ENCODE peak calls at places on chromosomes 6 and 20, in ten cellular contexts. One of them, this sample, is unnamed.
A peak's percentile ranks its signal among the peaks of the same experiment; 100 is the strongest.

GRCh38 chr6:35728663-35729348 is 8.0 kb upstream of the ARMC12 start:
- DNase-seq in kidney: peak; percentile 84
- DNase-seq in HFF-Myc: no peak
- DNase-seq in PC-9: no peak
- DNase-seq in IMR-90: no peak
- DNase-seq in prostate gland: peak; percentile 92
- DNase-seq in fibroblast of pulmonary artery: no peak
- DNase-seq in esophagus squamous epithelium: no peak
- DNase-seq in cardiac muscle cell: no peak
- DNase-seq in neuronal stem cell: no peak
- DNase-seq in this sample: peak; percentile 85

GRCh38 chr6:9875605-9876353 is 539.1 kb downstream of the TFAP2A start:
- DNase-seq in IMR-90: peak; percentile 28
- DNase-seq in prostate gland: no peak
- DNase-seq in HFF-Myc: no peak
- DNase-seq in neuronal stem cell: no peak
- DNase-seq in kidney: no peak
- DNase-seq in fibroblast of pulmonary artery: peak; percentile 1
- DNase-seq in cardiac muscle cell: no peak
- DNase-seq in esophagus squamous epithelium: no peak
- DNase-seq in PC-9: no peak
- DNase-seq in this sample: no peak

GRCh38 chr20:61766921-61767610 is 298.6 kb downstream of the TAF4 start:
- DNase-seq in PC-9: peak; percentile 29
- DNase-seq in esophagus squamous epithelium: no peak
- DNase-seq in prostate gland: no peak
- DNase-seq in HFF-Myc: no peak
- DNase-seq in neuronal stem cell: no peak
- DNase-seq in fibroblast of pulmonary artery: no peak
- DNase-seq in IMR-90: no peak
- DNase-seq in kidney: no peak
- DNase-seq in cardiac muscle cell: no peak
- DNase-seq in this sample: no peak

GRCh38 chr6:91299544-91300491 is 712.9 kb upstream of the MAP3K7 start:
- DNase-seq in kidney: no peak
- DNase-seq in fibroblast of pulmonary artery: peak; percentile 1
- DNase-seq in cardiac muscle cell: peak; percentile 1
- DNase-seq in IMR-90: peak; percentile 73
- DNase-seq in neuronal stem cell: peak; percentile 51
- DNase-seq in HFF-Myc: no peak
- DNase-seq in PC-9: no peak
- DNase-seq in esophagus squamous epithelium: no peak
- DNase-seq in prostate gland: no peak
- DNase-seq in this sample: no peak

GRCh38 chr6:135993321-135993720 is 141.8 kb downstream of the PDE7B start:
- DNase-seq in neuronal stem cell: no peak
- DNase-seq in PC-9: no peak
- DNase-seq in fibroblast of pulmonary artery: no peak
- DNase-seq in IMR-90: no peak
- DNase-seq in cardiac muscle cell: no peak
- DNase-seq in esophagus squamous epithelium: no peak
- DNase-seq in prostate gland: no peak
- DNase-seq in HFF-Myc: no peak
- DNase-seq in kidney: no peak
- DNase-seq in this sample: peak; percentile 15

GRCh38 chr6:169046483-169047192 is 207.0 kb downstream of the THBS2 start:
- DNase-seq in HFF-Myc: no peak
- DNase-seq in neuronal stem cell: no peak
- DNase-seq in prostate gland: no peak
- DNase-seq in cardiac muscle cell: no peak
- DNase-seq in fibroblast of pulmonary artery: no peak
- DNase-seq in PC-9: no peak
- DNase-seq in esophagus squamous epithelium: no peak
- DNase-seq in kidney: peak; percentile 14
- DNase-seq in IMR-90: peak; percentile 56
- DNase-seq in this sample: no peak

GRCh38 chr6:132530293-132530974 is 7.6 kb upstream of the TAAR9 start:
- DNase-seq in HFF-Myc: peak; percentile 26
- DNase-seq in esophagus squamous epithelium: no peak
- DNase-seq in kidney: no peak
- DNase-seq in neuronal stem cell: peak; percentile 67
- DNase-seq in prostate gland: peak; percentile 34
- DNase-seq in IMR-90: peak; percentile 69
- DNase-seq in fibroblast of pulmonary artery: peak; percentile 78
- DNase-seq in cardiac muscle cell: peak; percentile 79
- DNase-seq in PC-9: peak; percentile 73
- DNase-seq in this sample: peak; percentile 82

GRCh38 chr6:69449887-69450286 is 346.9 kb downstream of the LMBRD1 start:
- DNase-seq in kidney: no peak
- DNase-seq in HFF-Myc: no peak
- DNase-seq in neuronal stem cell: no peak
- DNase-seq in fibroblast of pulmonary artery: no peak
- DNase-seq in PC-9: no peak
- DNase-seq in IMR-90: no peak
- DNase-seq in cardiac muscle cell: no peak
- DNase-seq in prostate gland: no peak
- DNase-seq in esophagus squamous epithelium: no peak
- DNase-seq in this sample: no peak

GRCh38 chr20:46648903-46649649 is 2.2 kb downstream of the SLC13A3 start:
- DNase-seq in fibroblast of pulmonary artery: no peak
- DNase-seq in HFF-Myc: no peak
- DNase-seq in IMR-90: no peak
- DNase-seq in neuronal stem cell: no peak
- DNase-seq in kidney: no peak
- DNase-seq in cardiac muscle cell: no peak
- DNase-seq in prostate gland: no peak
- DNase-seq in PC-9: no peak
- DNase-seq in esophagus squamous epithelium: no peak
- DNase-seq in this sample: peak; percentile 10

GRCh38 chr6:37210313-37210898 is 40.5 kb downstream of the PIM1 start:
- DNase-seq in IMR-90: peak; percentile 85
- DNase-seq in esophagus squamous epithelium: no peak
- DNase-seq in fibroblast of pulmonary artery: peak; percentile 91
- DNase-seq in neuronal stem cell: peak; percentile 84
- DNase-seq in prostate gland: peak; percentile 86
- DNase-seq in cardiac muscle cell: peak; percentile 90
- DNase-seq in kidney: no peak
- DNase-seq in HFF-Myc: peak; percentile 74
- DNase-seq in PC-9: peak; percentile 69
- DNase-seq in this sample: peak; percentile 80

GRCh38 chr6:14312497-14312896 is 194.9 kb downstream of the CD83 start:
- DNase-seq in fibroblast of pulmonary artery: no peak
- DNase-seq in neuronal stem cell: no peak
- DNase-seq in kidney: no peak
- DNase-seq in IMR-90: no peak
- DNase-seq in esophagus squamous epithelium: no peak
- DNase-seq in prostate gland: no peak
- DNase-seq in cardiac muscle cell: no peak
- DNase-seq in HFF-Myc: no peak
- DNase-seq in PC-9: no peak
- DNase-seq in this sample: no peak

GRCh38 chr20:1631309-1632227 is 11.8 kb upstream of the SIRPB1 start:
- DNase-seq in cardiac muscle cell: peak; percentile 32
- DNase-seq in HFF-Myc: no peak
- DNase-seq in PC-9: peak; percentile 84
- DNase-seq in neuronal stem cell: no peak
- DNase-seq in IMR-90: no peak
- DNase-seq in prostate gland: no peak
- DNase-seq in fibroblast of pulmonary artery: peak; percentile 31
- DNase-seq in esophagus squamous epithelium: no peak
- DNase-seq in kidney: no peak
- DNase-seq in this sample: no peak

GRCh38 chr6:121971886-121972285 is 427.6 kb upstream of the HSF2 start:
- DNase-seq in kidney: no peak
- DNase-seq in HFF-Myc: no peak
- DNase-seq in prostate gland: no peak
- DNase-seq in IMR-90: peak; percentile 46
- DNase-seq in PC-9: peak; percentile 62
- DNase-seq in cardiac muscle cell: peak; percentile 31
- DNase-seq in fibroblast of pulmonary artery: peak; percentile 51
- DNase-seq in neuronal stem cell: no peak
- DNase-seq in esophagus squamous epithelium: no peak
- DNase-seq in this sample: no peak

GRCh38 chr20:11676618-11677289 is 240.9 kb upstream of the BTBD3 start:
- DNase-seq in HFF-Myc: peak; percentile 4
- DNase-seq in esophagus squamous epithelium: no peak
- DNase-seq in neuronal stem cell: peak; percentile 49
- DNase-seq in IMR-90: peak; percentile 42
- DNase-seq in fibroblast of pulmonary artery: peak; percentile 56
- DNase-seq in PC-9: no peak
- DNase-seq in kidney: no peak
- DNase-seq in prostate gland: no peak
- DNase-seq in cardiac muscle cell: peak; percentile 67
- DNase-seq in this sample: peak; percentile 8

DNA sequence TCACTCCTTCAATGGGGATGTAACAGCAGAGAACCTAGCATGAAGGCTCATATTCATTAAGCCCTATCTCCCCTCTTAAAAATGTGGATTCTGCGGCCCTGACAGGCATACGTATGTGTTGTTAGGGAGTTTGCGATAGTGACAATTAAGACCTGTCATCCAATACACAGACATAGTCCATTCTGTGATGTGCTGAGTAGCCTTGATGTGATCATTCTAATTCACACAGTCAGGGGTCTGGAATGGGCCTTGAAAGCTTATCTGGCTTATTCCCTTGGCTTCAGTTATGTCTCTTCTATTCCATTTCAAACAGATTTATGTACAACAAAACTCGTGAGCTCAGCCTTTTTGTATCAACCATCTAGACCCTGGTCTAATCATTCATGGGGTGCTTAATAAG is 469.2 kb upstream of the NRSN1 start:
- DNase-seq in neuronal stem cell: no peak
- DNase-seq in HFF-Myc: no peak
- DNase-seq in kidney: no peak
- DNase-seq in IMR-90: no peak
- DNase-seq in cardiac muscle cell: no peak
- DNase-seq in esophagus squamous epithelium: no peak
- DNase-seq in prostate gland: no peak
- DNase-seq in fibroblast of pulmonary artery: no peak
- DNase-seq in PC-9: no peak
- DNase-seq in this sample: no peak
- H3K4me3 ChIP-seq in neuronal stem cell: no peak overlapping the region
- H3K4me3 ChIP-seq in HFF-Myc: no peak overlapping the region
- H3K4me3 ChIP-seq in kidney: no peak overlapping the region
- H3K4me3 ChIP-seq in IMR-90: no peak overlapping the region
- H3K4me3 ChIP-seq in cardiac muscle cell: no peak overlapping the region
- H3K4me3 ChIP-seq in esophagus squamous epithelium: no peak overlapping the region
- H3K4me3 ChIP-seq in prostate gland: no peak overlapping the region
- H3K4me3 ChIP-seq in fibroblast of pulmonary artery: no peak overlapping the region
- H3K4me3 ChIP-seq in PC-9: no peak overlapping the region
- H3K4me3 ChIP-seq in this sample: no peak overlapping the region

DNA sequence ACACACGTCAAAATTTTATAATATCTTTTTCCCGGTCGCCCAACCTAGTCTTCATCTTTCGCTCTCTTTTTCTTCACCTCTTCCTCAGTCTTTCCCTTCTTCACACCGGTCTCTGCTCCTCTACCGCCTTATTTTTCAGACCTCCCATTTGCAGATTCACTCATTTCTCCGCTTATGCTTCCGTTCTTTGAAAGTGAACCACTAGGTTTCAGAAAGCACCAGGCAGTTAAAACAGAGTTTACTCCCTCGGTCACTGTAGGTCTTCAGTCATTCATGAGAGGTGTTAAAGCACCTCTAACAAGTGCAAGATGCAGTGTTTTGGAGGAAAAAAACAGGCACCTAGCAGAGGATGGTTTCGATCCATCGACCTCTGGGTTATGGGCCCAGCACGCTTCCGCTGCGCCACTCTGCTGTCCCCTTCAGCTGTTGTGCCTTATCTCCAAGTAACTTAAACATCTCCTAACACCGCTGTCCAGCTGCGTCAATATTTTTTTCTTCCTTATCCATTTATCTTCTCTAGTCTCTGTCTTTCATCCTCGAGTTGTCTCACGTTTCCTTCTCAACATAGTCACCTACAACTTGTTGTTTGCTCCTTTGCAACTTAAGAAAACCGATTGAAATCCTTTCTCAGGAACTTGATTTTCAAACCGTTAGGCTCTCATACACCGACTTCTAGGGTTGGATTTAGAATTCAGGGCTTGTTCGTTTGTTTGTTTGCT is 119.7 kb upstream of the ZNF184 start:
- DNase-seq in IMR-90: peak; percentile 90
- DNase-seq in neuronal stem cell: peak; percentile 72
- DNase-seq in PC-9: peak; percentile 56
- DNase-seq in prostate gland: no peak
- DNase-seq in kidney: no peak
- DNase-seq in fibroblast of pulmonary artery: peak; percentile 62
- DNase-seq in esophagus squamous epithelium: no peak
- DNase-seq in HFF-Myc: peak; percentile 77
- DNase-seq in cardiac muscle cell: peak; percentile 74
- DNase-seq in this sample: peak; percentile 11
- H3K4me3 ChIP-seq in IMR-90: peak overlapping the region; percentile 31
- H3K4me3 ChIP-seq in neuronal stem cell: peak overlapping the region; percentile 86
- H3K4me3 ChIP-seq in PC-9: peak overlapping the region; percentile 64
- H3K4me3 ChIP-seq in prostate gland: no peak overlapping the region
- H3K4me3 ChIP-seq in kidney: no peak overlapping the region
- H3K4me3 ChIP-seq in fibroblast of pulmonary artery: peak overlapping the region; percentile 48
- H3K4me3 ChIP-seq in esophagus squamous epithelium: no peak overlapping the region
- H3K4me3 ChIP-seq in HFF-Myc: peak overlapping the region; percentile 47
- H3K4me3 ChIP-seq in cardiac muscle cell: peak overlapping the region; percentile 48
- H3K4me3 ChIP-seq in this sample: no peak overlapping the region

GRCh38 chr6:43508481-43509141 is 1.5 kb downstream of the LRRC73 start:
- DNase-seq in neuronal stem cell: no peak
- DNase-seq in kidney: no peak
- DNase-seq in prostate gland: no peak
- DNase-seq in HFF-Myc: no peak
- DNase-seq in IMR-90: no peak
- DNase-seq in PC-9: no peak
- DNase-seq in fibroblast of pulmonary artery: no peak
- DNase-seq in esophagus squamous epithelium: no peak
- DNase-seq in cardiac muscle cell: no peak
- DNase-seq in this sample: no peak
- H3K4me3 ChIP-seq in neuronal stem cell: no peak overlapping the region
- H3K4me3 ChIP-seq in kidney: no peak overlapping the region
- H3K4me3 ChIP-seq in prostate gland: no peak overlapping the region
- H3K4me3 ChIP-seq in HFF-Myc: no peak overlapping the region
- H3K4me3 ChIP-seq in IMR-90: no peak overlapping the region
- H3K4me3 ChIP-seq in PC-9: no peak overlapping the region
- H3K4me3 ChIP-seq in fibroblast of pulmonary artery: no peak overlapping the region
- H3K4me3 ChIP-seq in esophagus squamous epithelium: peak overlapping the region; percentile 82
- H3K4me3 ChIP-seq in cardiac muscle cell: no peak overlapping the region
- H3K4me3 ChIP-seq in this sample: no peak overlapping the region

DNA sequence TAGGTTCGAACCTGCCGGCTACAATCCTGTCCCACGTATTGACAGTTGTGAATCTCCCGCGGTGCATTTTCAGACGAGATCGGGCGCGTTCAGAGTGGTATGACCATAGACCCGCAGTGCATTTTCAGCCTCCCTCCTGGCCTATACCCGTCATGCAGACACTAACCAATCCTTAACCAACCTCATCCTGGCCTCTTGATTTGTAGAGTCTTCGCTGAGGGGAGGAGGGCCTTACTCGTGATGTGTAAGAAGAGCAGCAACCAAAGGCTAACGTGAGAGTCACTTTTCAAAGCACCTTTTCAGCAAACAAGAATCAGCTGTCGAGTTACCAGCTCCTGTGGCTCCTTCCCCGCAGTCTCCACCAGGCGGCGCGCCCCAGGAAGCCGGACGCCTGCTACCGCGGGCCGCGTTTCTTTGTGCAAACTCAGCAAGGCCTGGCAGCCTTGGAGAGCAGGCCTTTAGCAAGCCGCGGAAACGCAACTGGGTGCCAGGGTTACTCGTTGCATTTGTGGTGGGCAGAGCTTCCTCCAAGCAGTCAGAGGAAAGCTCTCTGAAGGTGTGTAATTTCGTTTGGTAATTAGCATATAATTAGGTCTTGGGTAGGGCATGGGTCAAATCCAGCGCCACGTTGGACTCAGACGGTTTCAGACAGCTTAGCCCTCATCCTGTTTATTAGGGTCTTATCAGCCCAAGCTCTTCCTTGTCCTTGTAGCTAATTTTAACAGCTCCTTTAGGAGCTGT is 139.8 kb downstream of the OR2B2 start:
- DNase-seq in PC-9: no peak
- DNase-seq in esophagus squamous epithelium: peak; percentile 38
- DNase-seq in neuronal stem cell: peak; percentile 77
- DNase-seq in prostate gland: peak; percentile 81
- DNase-seq in IMR-90: peak; percentile 77
- DNase-seq in cardiac muscle cell: peak; percentile 92
- DNase-seq in fibroblast of pulmonary artery: peak; percentile 86
- DNase-seq in HFF-Myc: peak; percentile 47
- DNase-seq in kidney: peak; percentile 92
- DNase-seq in this sample: peak; percentile 80
- H3K4me3 ChIP-seq in PC-9: no peak overlapping the region
- H3K4me3 ChIP-seq in esophagus squamous epithelium: peak overlapping the region; percentile 13
- H3K4me3 ChIP-seq in neuronal stem cell: peak overlapping the region; percentile 53
- H3K4me3 ChIP-seq in prostate gland: no peak overlapping the region
- H3K4me3 ChIP-seq in IMR-90: no peak overlapping the region
- H3K4me3 ChIP-seq in cardiac muscle cell: no peak overlapping the region
- H3K4me3 ChIP-seq in fibroblast of pulmonary artery: no peak overlapping the region
- H3K4me3 ChIP-seq in HFF-Myc: no peak overlapping the region
- H3K4me3 ChIP-seq in kidney: no peak overlapping the region
- H3K4me3 ChIP-seq in this sample: no peak overlapping the region